ENCODE peak calls at places on chromosomes 16 and 17, in eight cellular contexts. C is RWPE2; D is colonic mucosa; J is heart left ventricle; G is WERI-Rb-1; Y is CD4-positive, alpha-beta memory T cell; W is cardiac muscle cell; T is left ventricle myocardium inferior. B is an unnamed sample.

GRCh38 chr16:81798311-81799137 is 19.4 kb downstream of the PLCG2 start:
- DNase-seq in C (no peak), D (no peak), J (no peak), G (no peak), Y (no peak), W (no peak), T (no peak), B (no peak)

GRCh38 chr17:82297280-82297803 is 20.1 kb downstream of the CD7 start:
- DNase-seq in C (peak; percentile 94), D (peak; percentile 75), J (peak; percentile 89), G (no peak), Y (peak; percentile 84), W (peak; percentile 91), T (peak; percentile 72), B (peak; percentile 76)

GRCh38 chr17:11296994-11297393 is 56.0 kb downstream of the SHISA6 start:
- DNase-seq in C (no peak), D (no peak), J (no peak), G (no peak), Y (no peak), W (no peak), T (no peak), B (no peak)

GRCh38 chr17:10683853-10684252 is 13.5 kb downstream of the SCO1 start:
- DNase-seq in C (no peak), D (no peak), J (no peak), G (no peak), Y (no peak), W (peak; percentile 55), T (no peak), B (no peak)

GRCh38 chr17:40491486-40491885 is 9.9 kb downstream of the TNS4 start:
- DNase-seq in C (no peak), D (peak; percentile 69), J (peak; percentile 32), G (peak; percentile 43), Y (no peak), W (no peak), T (no peak), B (no peak)

GRCh38 chr16:27686926-27687325 is 137.0 kb downstream of the KATNIP start:
- DNase-seq in C (no peak), D (no peak), J (no peak), G (no peak), Y (no peak), W (no peak), T (no peak), B (no peak)

GRCh38 chr17:28395968-28396367 is 10.0 kb downstream of the SLC46A1 start:
- DNase-seq in C (no peak), D (no peak), J (no peak), G (no peak), Y (no peak), W (no peak), T (no peak), B (no peak)

GRCh38 chr17:72408122-72408382 is 287.2 kb downstream of the SOX9 start:
- DNase-seq in C (no peak), D (no peak), J (no peak), G (no peak), Y (no peak), W (no peak), T (no peak), B (no peak)

DNA sequence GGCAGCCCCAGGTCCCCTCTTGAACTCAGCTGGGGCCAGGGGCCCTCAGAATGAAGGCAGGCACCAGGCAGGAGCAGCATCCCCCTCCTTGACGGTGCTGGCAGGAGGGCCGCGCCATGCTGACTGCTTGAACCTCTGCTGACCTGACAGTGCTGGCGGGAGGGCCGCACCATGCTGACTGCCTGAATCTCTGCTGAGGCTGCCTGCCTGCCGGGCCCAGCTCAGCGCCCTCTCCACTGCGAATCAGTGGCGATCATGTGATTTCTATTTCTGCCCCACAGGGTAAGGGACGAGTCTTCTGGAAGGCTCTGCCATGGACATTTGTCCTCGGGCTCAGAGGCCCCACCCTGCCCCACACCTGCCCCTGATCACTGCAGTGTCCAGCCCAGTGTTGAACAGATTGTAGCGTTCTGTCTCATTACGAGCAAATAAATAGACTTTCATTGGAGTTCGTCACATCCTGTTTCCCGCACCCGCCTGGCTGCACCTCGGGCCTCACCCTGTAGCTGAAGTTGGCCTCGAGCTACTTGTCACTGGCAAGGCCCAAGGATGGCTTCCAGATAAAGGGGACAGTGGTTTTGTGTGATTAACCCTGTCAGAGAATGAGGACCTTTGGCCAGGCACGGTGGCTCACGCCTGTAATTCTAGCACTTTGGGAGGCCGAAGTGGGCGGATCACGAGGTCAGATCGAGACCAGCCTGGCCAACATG is 8.6 kb downstream of the C16orf90 start:
- DNase-seq in C (no peak), D (no peak), J (no peak), G (no peak), Y (no peak), W (no peak), T (no peak), B (no peak)
- H3K36me3 ChIP-seq in C (peaks cover 24% of the 10 kb centered on the region), D (peaks cover 41% of the 10 kb centered on the region), J (peaks cover 49% of the 10 kb centered on the region), G (peaks cover 55% of the 10 kb centered on the region), Y (peaks cover 40% of the 10 kb centered on the region), W (peaks cover 13% of the 10 kb centered on the region), T (peaks cover 64% of the 10 kb centered on the region), B (peaks cover 47% of the 10 kb centered on the region)

DNA sequence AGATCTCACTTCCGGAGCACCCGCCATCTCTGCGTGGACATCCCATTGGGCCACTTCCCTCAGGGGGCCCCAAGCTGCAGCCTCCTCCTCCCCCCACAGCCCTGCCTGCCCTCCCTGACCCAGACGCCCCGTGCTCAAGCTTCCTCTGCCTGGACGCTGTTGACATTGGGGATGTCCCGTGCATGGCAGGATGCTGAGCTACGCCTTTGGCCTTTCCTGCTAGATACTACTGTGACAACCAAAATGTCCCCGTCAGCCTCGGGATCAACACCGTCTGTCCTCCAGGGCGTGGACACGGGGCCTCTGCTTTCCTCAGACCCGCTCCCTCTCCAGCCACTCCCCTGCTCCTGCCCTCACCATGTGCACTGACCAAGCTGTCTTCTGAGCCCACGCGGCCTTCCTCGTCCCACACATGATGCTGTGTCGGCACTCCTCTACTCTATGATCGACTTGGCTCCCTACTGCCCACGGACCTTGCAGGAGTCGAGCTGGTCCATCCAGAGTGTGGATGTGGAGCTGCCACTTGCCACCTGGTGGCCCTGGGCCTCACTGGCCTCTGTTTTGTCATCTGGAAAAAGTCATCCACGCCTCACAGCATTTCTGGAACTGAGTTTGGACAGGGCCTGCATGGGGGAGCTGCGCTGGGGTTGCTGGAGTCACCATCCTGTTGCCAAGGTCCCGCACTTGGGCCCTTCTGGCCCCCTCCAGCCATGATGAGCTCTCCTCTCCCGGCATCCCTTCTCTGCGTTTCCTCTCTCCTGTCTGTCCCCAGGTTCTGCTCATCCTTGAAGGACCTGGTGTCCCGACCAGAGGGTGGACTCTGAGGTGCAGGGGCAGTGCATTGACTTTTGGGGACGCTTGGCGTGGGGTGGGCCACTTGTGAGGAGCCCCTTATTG is 221.7 kb upstream of the CIBAR2 start:
- DNase-seq in C (no peak), D (no peak), J (peak; percentile 42), G (no peak), Y (no peak), W (no peak), T (no peak), B (no peak)
- H3K4me3 ChIP-seq in C (no peak overlapping the region), D (no peak overlapping the region), J (no peak overlapping the region), G (no peak overlapping the region), Y (no peak overlapping the region), W (no peak overlapping the region), T (no peak overlapping the region), B (no peak overlapping the region)

DNA sequence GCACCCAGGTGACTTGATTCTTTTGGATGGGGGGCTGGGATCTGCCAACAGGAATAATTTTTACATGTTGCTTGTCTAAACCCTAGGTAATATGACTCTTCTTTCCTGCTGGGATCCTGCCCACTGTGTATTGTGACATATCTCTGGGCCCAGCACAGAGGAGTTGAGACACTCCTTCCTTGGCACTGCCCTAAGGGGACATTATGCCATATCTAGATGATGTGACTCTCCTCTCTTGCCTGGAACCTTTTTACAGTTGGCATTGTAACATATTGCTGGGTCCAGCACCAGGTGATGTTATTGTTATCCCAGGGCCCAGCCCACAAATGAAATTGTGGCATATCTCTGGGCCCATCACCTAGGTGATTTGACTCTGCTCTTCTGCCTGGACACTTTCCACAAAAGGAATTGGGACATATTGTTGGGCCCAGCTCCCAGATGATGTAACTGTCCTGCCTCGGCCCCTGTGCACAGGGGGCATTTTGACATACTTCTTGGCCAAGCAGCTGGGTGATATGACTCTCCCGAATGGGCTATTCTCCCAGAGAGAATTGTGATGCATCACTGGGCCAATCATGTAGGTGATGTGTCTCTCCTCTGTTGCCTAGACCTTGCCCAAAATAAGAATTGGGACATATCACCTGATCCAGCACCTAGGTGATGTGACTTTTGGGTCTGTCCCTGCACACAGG is 1837.7 kb downstream of the TP53TG3F start:
- DNase-seq in C (no peak), D (no peak), J (no peak), G (no peak), Y (no peak), W (no peak), T (no peak), B (no peak)
- H3K9me3 ChIP-seq in C (no peaks in the 10 kb centered on the region), D (no peaks in the 10 kb centered on the region), J (no peaks in the 10 kb centered on the region), G (no peaks in the 10 kb centered on the region), Y (peaks cover 9% of the 10 kb centered on the region), W (peaks cover 3% of the 10 kb centered on the region), T (peaks cover 6% of the 10 kb centered on the region), B (no peaks in the 10 kb centered on the region)

GRCh38 chr16:2091722-2092620 is 43.7 kb downstream of the PKD1 start:
- DNase-seq in C (no peak), D (peak; percentile 90), J (no peak), G (no peak), Y (no peak), W (no peak), T (no peak), B (no peak)
- H3K36me3 ChIP-seq in C (peaks cover 86% of the 10 kb centered on the region), D (peaks cover 2% of the 10 kb centered on the region), J (peaks cover 92% of the 10 kb centered on the region), G (peaks cover 90% of the 10 kb centered on the region), Y (peaks cover 3% of the 10 kb centered on the region), W (peaks cover 10% of the 10 kb centered on the region), T (peaks cover 95% of the 10 kb centered on the region), B (peaks cover 91% of the 10 kb centered on the region)

GRCh38 chr17:34299017-34299416 is 13.5 kb downstream of the CCL11 start:
- DNase-seq in C (no peak), D (no peak), J (no peak), G (no peak), Y (no peak), W (no peak), T (no peak), B (no peak)
- H3K4me3 ChIP-seq in C (no peak overlapping the region), D (no peak overlapping the region), J (no peak overlapping the region), G (no peak overlapping the region), Y (no peak overlapping the region), W (no peak overlapping the region), T (no peak overlapping the region), B (no peak overlapping the region)

DNA sequence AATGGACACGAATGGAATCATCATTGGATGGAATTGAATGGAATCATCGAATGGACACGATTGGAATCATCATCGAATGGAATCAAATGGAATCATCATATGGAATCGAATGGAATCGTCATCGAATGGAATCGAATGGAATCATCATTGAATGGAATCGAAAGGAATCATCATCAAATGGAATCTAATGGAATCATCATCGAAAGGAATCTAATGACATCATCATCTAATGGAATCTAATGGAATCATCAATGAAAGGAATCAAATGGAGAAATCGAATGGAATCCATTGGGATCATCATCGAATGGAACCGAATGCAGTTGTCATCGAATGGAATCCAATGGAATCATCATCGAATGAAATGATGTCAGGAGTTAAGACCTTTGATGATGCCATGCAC is 154.9 kb downstream of the SHCBP1 start:
- DNase-seq in C (no peak), D (no peak), J (no peak), G (no peak), Y (no peak), W (no peak), T (no peak), B (no peak)
- H3K9me3 ChIP-seq in C (peaks cover 9% of the 10 kb centered on the region), D (no peaks in the 10 kb centered on the region), J (peaks cover 35% of the 10 kb centered on the region), G (peaks cover 4% of the 10 kb centered on the region), Y (no peaks in the 10 kb centered on the region), W (peaks cover 6% of the 10 kb centered on the region), T (peaks cover 41% of the 10 kb centered on the region), B (peaks cover 5% of the 10 kb centered on the region)

B was measured in MG63.